ENCODE peak calls at places on chromosomes 2 and 18, in five cellular contexts. N is cardiac muscle cell, O is HepG2, W is fibroblast of lung, F is HCT116. P is an unnamed sample.

GRCh38 chr2:191617589-191617988 is 60.3 kb upstream of the NABP1 start:
- DNase-seq in N (no peak), F (no peak), O (no peak), W (no peak), P (no peak)

GRCh38 chr18:79965119-79965902 is 868 bp downstream of the HSBP1L1 start:
- DNase-seq in F (no peak), W (peak), O (peak), N (peak), P (peak)

GRCh38 chr2:184860744-184861143 is 262.4 kb downstream of the ZNF804A start:
- DNase-seq in N (no peak), O (no peak), F (no peak), W (no peak), P (no peak)

GRCh38 chr2:180202591-180202990 is 195.5 kb upstream of the CWC22 start:
- DNase-seq in F (no peak), W (peak), N (peak), O (no peak), P (no peak)

GRCh38 chr2:222296311-222296736 is 2.5 kb downstream of the PAX3 start:
- DNase-seq in N (no peak), F (no peak), O (no peak), W (no peak), P (no peak)

GRCh38 chr2:10006248-10007147 is 36.9 kb upstream of the KLF11 start:
- DNase-seq in N (no peak), F (peak), W (no peak), O (no peak), P (no peak)

GRCh38 chr2:220936641-220937197 is 635.4 kb downstream of the EPHA4 start:
- DNase-seq in F (no peak), N (no peak), W (no peak), O (peak), P (no peak)

GRCh38 chr2:217897816-217898806 is 104.7 kb downstream of the TNS1 start:
- DNase-seq in N (no peak), O (no peak), W (no peak), F (no peak), P (no peak)

GRCh38 chr18:45974088-45974536 is 7.0 kb upstream of the EPG5 start:
- DNase-seq in O (peak), F (peak), W (peak), N (peak), P (peak)

GRCh38 chr18:58046794-58047555 is 2.9 kb downstream of the NEDD4L start:
- DNase-seq in O (peak), W (no peak), F (no peak), N (no peak), P (no peak)

GRCh38 chr2:132489150-132489549 is 72.5 kb downstream of the GPR39 start:
- DNase-seq in N (peak), W (no peak), O (no peak), F (no peak), P (peak)

GRCh38 chr2:152826880-152827279 is 108.5 kb downstream of the ARL6IP6 start:
- DNase-seq in F (no peak), W (no peak), O (no peak), N (no peak), P (no peak)

GRCh38 chr2:190404487-190404886 is 3.7 kb upstream of the MFSD6 start:
- DNase-seq in N (peak), O (no peak), W (no peak), F (peak), P (peak)

GRCh38 chr2:202109737-202110184 is 36.7 kb downstream of the KIAA2012 start:
- DNase-seq in F (no peak), W (peak), N (peak), O (no peak), P (peak)

GRCh38 chr2:33435518-33435917 is 40.9 kb upstream of the RASGRP3 start:
- DNase-seq in F (no peak), O (no peak), W (no peak), N (no peak), P (no peak)

GRCh38 chr18:51593931-51594330 is 396.4 kb upstream of the MEX3C start:
- DNase-seq in F (no peak), O (no peak), N (no peak), W (no peak), P (no peak)

GRCh38 chr2:70620020-70620419 is 66.4 kb upstream of the TGFA start:
- DNase-seq in O (no peak), F (no peak), N (no peak), W (no peak), P (no peak)

GRCh38 chr18:42211201-42211600 is 256.2 kb downstream of the PIK3C3 start:
- DNase-seq in O (no peak), W (no peak), N (no peak), F (no peak), P (no peak)

GRCh38 chr2:164048729-164049128 is 312.9 kb upstream of the FIGN start:
- DNase-seq in F (no peak), W (no peak), O (no peak), N (no peak), P (no peak)

GRCh38 chr2:101869527-101869926 is 122.2 kb upstream of the IL1R2 start:
- DNase-seq in N (no peak), W (no peak), O (no peak), F (no peak), P (no peak)

GRCh38 chr2:86634352-86634751 is 10.7 kb upstream of the RNF103 start:
- DNase-seq in W (no peak), F (no peak), O (no peak), N (no peak), P (no peak)

GRCh38 chr2:75788925-75789324 is 78.2 kb upstream of the GCFC2 start:
- DNase-seq in W (no peak), N (peak), O (no peak), F (no peak), P (peak)

GRCh38 chr2:39686470-39686869 is 20.8 kb downstream of the TMEM178A start:
- DNase-seq in W (no peak), F (no peak), O (no peak), N (no peak), P (no peak)

GRCh38 chr2:32522770-32523169 is 105.1 kb upstream of the TTC27 start:
- DNase-seq in W (no peak), O (no peak), N (no peak), F (no peak), P (peak)

GRCh38 chr2:60948161-60948560 is 66.8 kb downstream of the REL start:
- DNase-seq in F (no peak), N (no peak), W (no peak), O (no peak), P (no peak)

GRCh38 chr2:238439093-238439849 is 12.5 kb downstream of the ASB1 start:
- DNase-seq in N (peak), O (no peak), F (peak), W (peak), P (peak)

GRCh38 chr2:237626813-237627451 is 455 bp upstream of the LRRFIP1 start:
- DNase-seq in O (no peak), N (no peak), W (no peak), F (no peak), P (no peak)

GRCh38 chr2:143162997-143163396 is 33.8 kb downstream of the ARHGAP15 start:
- DNase-seq in O (no peak), N (no peak), F (no peak), W (no peak), P (no peak)

GRCh38 chr2:42876280-42876840 is 84.0 kb upstream of the HAAO start:
- DNase-seq in O (no peak), W (peak), N (no peak), F (no peak), P (no peak)

GRCh38 chr2:170026361-170026760 is 151.6 kb upstream of the MYO3B start:
- DNase-seq in W (no peak), N (no peak), O (no peak), F (no peak), P (no peak)

GRCh38 chr2:63827749-63828148 is 13.9 kb upstream of the UGP2 start:
- DNase-seq in W (peak), O (peak), N (peak), F (peak), P (peak)

GRCh38 chr2:165793779-165794519 is at the start of gene GALNT3:
- DNase-seq in O (no peak), N (no peak), W (no peak), F (peak), P (no peak)

GRCh38 chr18:1047406-1047805 is 142.7 kb downstream of the ADCYAP1 start:
- DNase-seq in W (no peak), N (peak), F (no peak), O (no peak), P (no peak)

GRCh38 chr2:128315122-128315828 is 3.4 kb downstream of the HS6ST1 start:
- DNase-seq in F (no peak), N (no peak), W (no peak), O (no peak), P (no peak)
- H3K4me3 ChIP-seq in F (no peak), N (no peak), W (peak), O (peak), P (no peak)

GRCh38 chr2:6846540-6846939 is 19.2 kb downstream of the CMPK2 start:
- DNase-seq in N (no peak), O (no peak), W (no peak), F (no peak), P (no peak)

GRCh38 chr2:6845312-6845711 is 20.4 kb downstream of the CMPK2 start:
- DNase-seq in N (peak), O (no peak), F (no peak), W (peak), P (no peak)

GRCh38 chr2:6846967-6847695 is 18.6 kb downstream of the CMPK2 start:
- DNase-seq in N (no peak), O (no peak), W (no peak), F (no peak), P (no peak)

GRCh38 chr2:6841537-6842287 is 24.0 kb downstream of the CMPK2 start:
- DNase-seq in F (no peak), O (no peak), W (no peak), N (no peak), P (no peak)

GRCh38 chr2:6845903-6846302 is 19.8 kb downstream of the CMPK2 start:
- DNase-seq in O (no peak), F (no peak), N (no peak), W (no peak), P (no peak)
- TF ChIP-seq CTCF in O (no peak), F (peak), N (no peak), W (no peak), P (peak)

GRCh38 chr2:68791914-68792313 is 57.3 kb downstream of the ARHGAP25 start:
- DNase-seq in F (no peak), N (no peak), W (no peak), O (no peak), P (no peak)

GRCh38 chr2:68796306-68796905 is 61.8 kb downstream of the ARHGAP25 start:
- DNase-seq in W (peak), O (no peak), F (no peak), N (peak), P (no peak)

GRCh38 chr2:68789603-68790002 is 55.0 kb downstream of the ARHGAP25 start:
- DNase-seq in N (no peak), W (no peak), O (no peak), F (no peak), P (no peak)

GRCh38 chr2:68784849-68785248 is 50.2 kb downstream of the ARHGAP25 start:
- DNase-seq in N (no peak), W (peak), O (no peak), F (no peak), P (no peak)

GRCh38 chr2:68790600-68790999 is 56.0 kb downstream of the ARHGAP25 start:
- DNase-seq in O (no peak), F (no peak), W (no peak), N (no peak), P (no peak)
- H3K27ac ChIP-seq in O (no peak), F (no peak), W (no peak), N (no peak), P (no peak)

GRCh38 chr2:189210250-189211075 is 30.9 kb upstream of the COL5A2 start:
- DNase-seq in O (no peak), N (peak), W (peak), F (peak), P (peak)
- H3K4me3 ChIP-seq in O (no peak), N (no peak), W (peak), F (no peak), P (no peak)

GRCh38 chr2:230068658-230069080 is at the start of gene SLC16A14:
- DNase-seq in O (no peak), F (peak), N (peak), W (peak), P (peak)
- TF ChIP-seq CTCF in O (no peak), F (peak), N (peak), W (peak), P (peak)

DNA sequence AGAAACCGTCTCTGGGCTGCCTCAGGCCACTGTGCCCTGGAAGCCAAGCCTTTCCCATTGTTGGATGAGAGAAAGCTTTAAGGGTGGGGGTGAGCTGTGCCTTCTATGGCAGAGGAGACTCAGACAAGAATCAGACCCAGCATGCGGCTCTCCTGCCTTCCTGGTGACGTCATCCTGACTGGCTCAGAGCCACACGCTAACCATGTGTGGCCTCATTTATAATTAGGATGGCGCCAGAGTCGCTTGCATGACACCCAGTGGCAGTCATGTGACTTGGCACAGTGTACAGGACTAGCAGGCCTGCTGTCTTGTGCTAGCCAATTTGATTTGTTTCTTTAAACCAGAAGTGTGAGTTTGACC is 99.2 kb downstream of the SH3BP4 start:
- DNase-seq in F (peak), W (peak), O (peak), N (peak), P (peak)
- H3K27ac ChIP-seq in F (peak), W (peak), O (no peak), N (peak), P (peak)

GRCh38 chr2:171966688-171967087 is 33.1 kb upstream of the METAP1D start:
- DNase-seq in W (no peak), N (no peak), F (no peak), O (no peak), P (no peak)
- H3K4me3 ChIP-seq in W (no peak), N (no peak), F (no peak), O (no peak), P (no peak)

GRCh38 chr2:69372767-69373166 is 14.3 kb downstream of the GFPT1 start:
- DNase-seq in F (no peak), O (no peak), W (no peak), N (no peak), P (no peak)
- TF ChIP-seq CTCF in F (no peak), O (no peak), W (no peak), N (no peak), P (no peak)

GRCh38 chr18:48771641-48772380 is 179.0 kb downstream of the SMAD7 start:
- DNase-seq in N (no peak), O (no peak), W (no peak), F (no peak), P (no peak)
- H3K27ac ChIP-seq in N (no peak), O (no peak), W (no peak), F (no peak), P (no peak)

GRCh38 chr2:162146906-162147305 is 5.1 kb downstream of the GCG start:
- DNase-seq in O (no peak), F (no peak), W (no peak), N (no peak), P (no peak)
- H3K4me3 ChIP-seq in O (no peak), F (no peak), W (no peak), N (no peak), P (no peak)